ENCODE peak calls at places on chromosomes 3 and 15, in eight cellular contexts. V is colonic mucosa, A is cardiac muscle cell, U is upper lobe of right lung, X is hepatocyte, N is ovary, Y is AG04450, C is Panc1. I is an unnamed sample.

GRCh38 chr15:60283936-60284335 is 113.8 kb downstream of the ANXA2 start:
- DNase-seq in C (no peak), V (no peak), X (no peak), Y (no peak), A (no peak), N (no peak), U (no peak), I (no peak)

GRCh38 chr3:197490098-197490497 is 65.7 kb downstream of the BDH1 start:
- DNase-seq in A (no peak), C (no peak), V (no peak), U (no peak), Y (no peak), N (no peak), X (peak; percentile 23), I (no peak)

GRCh38 chr3:185659942-185660921 is 74.1 kb downstream of the SENP2 start:
- DNase-seq in X (peak; percentile 88), U (peak; percentile 85), V (peak; percentile 77), Y (peak; percentile 64), N (peak; percentile 84), A (peak; percentile 84), C (peak; percentile 68), I (no peak)

GRCh38 chr15:83845230-83845629 is 191.3 kb downstream of the ADAMTSL3 start:
- DNase-seq in U (no peak), C (no peak), Y (peak; percentile 75), A (no peak), X (peak; percentile 23), V (no peak), N (no peak), I (no peak)

GRCh38 chr15:71355268-71355667 is 240.0 kb downstream of the THSD4 start:
- DNase-seq in U (no peak), A (no peak), N (no peak), V (no peak), Y (no peak), C (no peak), X (no peak), I (no peak)

GRCh38 chr3:122893754-122894668 is 99.1 kb downstream of the SLC49A4 start:
- DNase-seq in N (no peak), A (peak; percentile 23), V (no peak), C (no peak), Y (no peak), X (peak; percentile 40), U (no peak), I (no peak)

GRCh38 chr3:196995646-196996355 is 27.2 kb upstream of the PIGZ start:
- DNase-seq in U (peak; percentile 55), V (no peak), A (no peak), N (peak; percentile 17), Y (no peak), X (no peak), C (no peak), I (no peak)

GRCh38 chr3:150763841-150764483 is 993 bp upstream of the SIAH2 start:
- DNase-seq in Y (no peak), X (peak; percentile 85), A (peak; percentile 69), C (no peak), V (peak; percentile 77), N (peak; percentile 73), U (peak; percentile 86), I (peak; percentile 27)

GRCh38 chr3:102037791-102038190 is 188.5 kb downstream of the NFKBIZ start:
- DNase-seq in V (no peak), C (no peak), X (no peak), Y (no peak), U (no peak), N (no peak), A (no peak), I (no peak)

GRCh38 chr3:13235079-13235478 is 161.8 kb upstream of the IQSEC1 start:
- DNase-seq in V (no peak), C (no peak), X (no peak), A (no peak), U (no peak), N (no peak), Y (no peak), I (no peak)

GRCh38 chr15:39291036-39291435 is 289.8 kb upstream of the THBS1 start:
- DNase-seq in X (no peak), Y (no peak), N (no peak), U (no peak), C (no peak), V (no peak), A (no peak), I (no peak)

GRCh38 chr3:139427283-139428060 is 38.0 kb upstream of the COPB2 start:
- DNase-seq in V (no peak), U (no peak), A (peak; percentile 87), C (peak; percentile 54), X (peak; percentile 91), Y (peak; percentile 34), N (no peak), I (no peak)

DNA sequence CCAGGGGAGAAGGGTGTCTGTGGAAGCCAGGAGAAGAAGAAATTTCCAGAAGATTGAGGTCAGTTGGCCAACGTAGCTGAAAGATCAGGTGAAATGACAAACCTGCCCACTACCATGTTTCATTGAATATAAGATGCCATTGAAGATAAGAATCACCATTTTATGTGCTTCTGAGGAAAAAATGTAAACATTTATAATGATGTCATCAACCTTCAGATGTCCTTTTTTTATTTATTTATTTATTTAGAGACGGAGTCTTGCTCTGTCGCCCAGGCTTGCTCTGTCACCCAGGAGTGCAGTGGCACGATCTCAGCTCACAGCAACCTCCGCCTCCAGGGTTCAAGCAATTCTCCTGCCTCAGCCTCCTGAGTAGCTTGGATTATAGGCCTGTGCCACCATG is 4.9 kb upstream of the PODXL2 start:
- DNase-seq in N (no peak), V (no peak), U (no peak), C (no peak), A (no peak), X (no peak), Y (no peak), I (no peak)
- H3K27ac ChIP-seq in N (no peak overlapping the region), V (no peak overlapping the region), U (no peak overlapping the region), C (no peak overlapping the region), A (no peak overlapping the region), X (no peak overlapping the region), Y (no peak overlapping the region), I (no peak overlapping the region)

DNA sequence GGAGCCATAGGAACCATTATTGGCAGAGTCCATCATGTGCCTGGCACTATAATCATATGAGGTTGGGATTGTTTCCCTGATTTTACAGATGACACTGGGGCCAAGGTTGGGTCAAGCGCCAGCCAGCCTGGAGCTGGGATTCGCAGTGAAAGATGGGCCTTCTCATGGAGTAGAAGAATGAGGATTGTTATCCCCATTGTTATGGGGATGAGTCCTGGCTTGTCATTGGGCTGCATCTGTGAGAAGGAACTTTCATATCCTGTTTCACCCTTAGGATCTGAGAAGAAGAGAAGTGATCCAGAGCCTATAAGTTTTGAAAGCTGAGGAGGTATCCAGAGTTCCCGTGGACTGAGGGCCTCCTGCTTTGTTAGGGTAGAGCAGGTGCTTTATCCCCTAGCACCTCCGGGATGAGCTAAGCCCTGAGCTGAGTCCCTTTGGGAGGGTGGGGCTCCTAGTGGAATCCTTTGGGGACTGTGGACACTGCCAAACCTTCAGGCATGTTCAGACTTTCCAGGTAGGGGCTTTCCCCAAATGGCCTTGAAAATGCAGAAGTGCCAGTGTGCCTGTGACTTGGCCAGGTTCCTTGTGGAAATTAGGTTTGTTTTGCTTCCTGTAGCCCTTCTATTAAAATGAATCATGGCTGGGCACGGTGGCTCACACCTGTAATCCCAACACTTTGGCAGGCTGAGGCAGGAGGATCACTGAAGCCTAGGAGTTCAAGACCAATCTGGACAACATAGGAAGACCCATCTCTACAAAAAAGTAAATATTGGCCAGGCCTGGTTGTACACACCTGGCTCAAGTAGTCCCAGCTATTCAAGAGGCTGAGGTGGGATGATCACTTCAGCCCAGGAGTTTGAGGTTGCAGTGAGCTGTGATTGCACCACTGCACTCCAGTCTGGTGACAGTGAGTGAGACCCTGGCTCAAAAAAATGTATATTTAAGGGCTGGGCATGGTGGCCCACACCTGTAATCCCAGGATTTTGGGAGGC is 30.2 kb upstream of the BSN start:
- DNase-seq in U (no peak), A (no peak), C (no peak), Y (no peak), X (no peak), V (no peak), N (no peak), I (no peak)
- TF ChIP-seq CTCF in U (no peak), A (no peak), C (no peak), Y (no peak), X (no peak), V (no peak), N (no peak), I (no peak)

DNA sequence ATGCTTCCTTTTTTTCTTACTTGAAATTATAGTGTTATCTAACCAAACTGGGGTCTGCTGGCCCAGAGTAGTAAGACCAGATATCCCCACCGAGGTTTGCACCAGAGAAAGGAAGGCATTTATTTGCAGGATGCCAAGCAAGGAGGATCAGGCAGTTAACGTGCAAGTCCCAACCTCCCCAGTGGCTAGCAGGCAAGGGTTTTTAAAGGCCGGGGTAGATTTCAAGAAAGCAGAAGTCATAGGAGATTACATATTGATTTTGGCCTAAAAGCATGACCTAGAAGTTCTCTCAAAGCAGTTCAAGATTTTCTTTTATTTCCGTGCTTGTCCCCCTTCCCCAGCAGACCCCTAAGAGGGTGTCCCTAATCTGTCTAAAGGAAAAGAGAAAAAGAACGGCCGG is 32.8 kb upstream of the STRIT1 start:
- DNase-seq in A (no peak), N (no peak), U (no peak), X (no peak), V (no peak), C (no peak), Y (no peak), I (no peak)
- H3K4me3 ChIP-seq in A (no peak overlapping the region), N (no peak overlapping the region), U (no peak overlapping the region), X (no peak overlapping the region), V (no peak overlapping the region), C (no peak overlapping the region), Y (no peak overlapping the region), I (no peak overlapping the region)

GRCh38 chr3:55621648-55622047 is 134.5 kb upstream of the WNT5A start:
- DNase-seq in X (no peak), A (no peak), V (no peak), N (no peak), C (no peak), Y (no peak), U (no peak), I (no peak)

GRCh38 chr3:55624238-55624637 is 137.1 kb upstream of the WNT5A start:
- DNase-seq in N (no peak), A (no peak), C (no peak), X (no peak), Y (no peak), U (no peak), V (no peak), I (no peak)

GRCh38 chr3:55622116-55622515 is 135.0 kb upstream of the WNT5A start:
- DNase-seq in A (no peak), X (no peak), C (no peak), N (no peak), Y (no peak), V (no peak), U (no peak), I (no peak)

GRCh38 chr3:55623786-55624185 is 136.7 kb upstream of the WNT5A start:
- DNase-seq in U (no peak), N (no peak), C (no peak), X (no peak), Y (no peak), V (no peak), A (no peak), I (no peak)

DNA sequence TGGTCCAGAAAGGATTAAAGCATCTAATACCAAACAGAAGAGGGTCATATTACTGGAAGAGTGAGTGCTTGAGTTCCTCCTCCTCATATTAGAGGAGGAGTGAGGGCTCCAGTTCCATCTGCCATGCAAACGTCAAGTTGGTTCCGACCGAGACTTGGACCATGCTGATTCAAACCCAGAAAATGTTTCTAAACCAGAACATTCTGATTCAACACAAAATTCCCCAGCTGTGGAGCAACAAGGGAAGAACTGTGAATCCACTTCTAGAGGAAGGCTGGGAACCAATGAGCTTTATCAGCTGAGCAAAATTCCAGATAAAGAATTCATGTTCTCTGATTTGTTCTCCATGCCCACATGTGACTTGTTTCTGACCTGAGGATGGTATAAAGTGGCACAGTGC is 135.6 kb upstream of the WNT5A start:
- DNase-seq in Y (no peak), C (no peak), N (no peak), A (no peak), U (no peak), V (no peak), X (no peak), I (no peak)
- H3K27ac ChIP-seq in Y (no peak overlapping the region), C (no peak overlapping the region), N (no peak overlapping the region), A (no peak overlapping the region), U (no peak overlapping the region), V (no peak overlapping the region), X (peak overlapping the region; percentile 46), I (no peak overlapping the region)